ENCODE peak calls at places on chromosomes 3 and 15, in four cellular contexts. A is fibroblast of lung, E is astrocyte of the spinal cord, X is GM13976. G is an unnamed sample.

GRCh38 chr3:37214076-37214475 is 39.7 kb upstream of the LRRFIP2 start:
- DNase-seq in X (no peak), A (no peak), E (no peak), G (peak)

GRCh38 chr15:83288381-83288801 is 3.9 kb upstream of the BNC1 start:
- DNase-seq in X (no peak), A (no peak), E (no peak), G (no peak)

GRCh38 chr3:44981220-44981619 is 5.2 kb downstream of the EXOSC7 start:
- DNase-seq in A (peak), E (no peak), X (no peak), G (no peak)

GRCh38 chr3:14548321-14548729 is 8.2 kb upstream of the GRIP2 start:
- DNase-seq in A (peak), E (peak), X (peak), G (peak)

GRCh38 chr3:29275309-29275708 is 5.6 kb upstream of the RBMS3 start:
- DNase-seq in A (peak), X (no peak), E (peak), G (no peak)

GRCh38 chr3:141797167-141797773 is 34.1 kb downstream of the GRK7 start:
- DNase-seq in A (peak), E (peak), X (peak), G (peak)

GRCh38 chr3:194269610-194270145 is 81.5 kb downstream of the CPN2 start:
- DNase-seq in X (peak), A (peak), E (peak), G (peak)

GRCh38 chr3:12155833-12156232 is 2.9 kb downstream of the TIMP4 start:
- DNase-seq in E (peak), A (peak), X (no peak), G (no peak)

GRCh38 chr15:74545061-74545460 is 4.0 kb downstream of the ARID3B start:
- DNase-seq in X (no peak), A (no peak), E (no peak), G (no peak)

GRCh38 chr15:74542192-74543042 is 1.4 kb downstream of the ARID3B start:
- DNase-seq in X (no peak), E (peak), A (no peak), G (no peak)

GRCh38 chr15:74543043-74543422 is 2.0 kb downstream of the ARID3B start:
- DNase-seq in A (no peak), E (no peak), X (no peak), G (no peak)

GRCh38 chr15:74541494-74542191 is 623 bp downstream of the ARID3B start:
- DNase-seq in E (peak), X (peak), A (peak), G (peak)

DNA sequence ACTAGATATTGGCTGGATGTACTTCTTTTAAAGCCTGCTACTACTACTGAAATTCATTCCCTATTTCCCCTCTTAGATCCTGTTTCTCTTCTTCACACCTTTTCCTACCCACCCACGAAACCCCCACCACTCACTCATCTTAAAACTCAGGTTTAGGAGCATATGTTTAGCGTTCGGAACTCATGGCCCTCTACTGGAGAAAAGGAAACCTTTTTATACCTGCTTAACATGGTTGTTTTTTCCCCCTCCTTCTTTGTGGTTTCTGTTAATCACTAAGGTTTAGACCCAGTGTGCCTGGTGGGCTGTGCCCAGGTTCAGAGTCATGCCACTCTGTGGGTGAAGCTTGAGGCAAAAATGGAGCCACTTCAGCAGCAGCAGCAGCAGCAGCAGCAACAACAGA is 2.6 kb downstream of the ARID3B start:
- DNase-seq in X (no peak), E (no peak), A (no peak), G (no peak)
- TF ChIP-seq CTCF in X (no peak), E (peak), A (no peak), G (no peak)

GRCh38 chr15:78811124-78811824 is at the start of gene ADAMTS7:
- DNase-seq in A (peak), X (peak), E (peak), G (peak)
- TF ChIP-seq CTCF in A (peak), X (peak), E (peak), G (peak)

DNA sequence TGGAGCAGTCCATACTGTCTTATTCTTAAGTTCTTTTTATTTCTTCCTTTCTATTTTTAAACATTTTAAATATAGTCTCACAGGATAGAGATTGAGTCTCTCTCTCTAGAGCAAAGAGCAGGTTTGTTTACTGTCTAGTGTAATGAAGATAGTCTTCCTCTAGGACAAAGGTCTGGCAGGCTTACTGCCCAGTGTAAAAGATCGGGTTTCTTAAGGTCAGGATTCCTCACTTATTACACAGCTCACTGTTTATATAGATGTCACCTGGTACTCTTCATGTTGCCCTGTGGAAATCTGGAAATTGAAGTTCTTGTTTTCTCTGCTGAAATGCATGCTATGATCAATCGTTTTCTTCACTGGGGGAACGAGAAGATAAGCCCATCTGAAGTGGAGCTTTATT is 76.0 kb downstream of the ZBBX start:
- DNase-seq in E (no peak), X (no peak), A (no peak), G (no peak)
- TF ChIP-seq CTCF in E (no peak), X (no peak), A (no peak), G (no peak)

GRCh38 chr15:40803688-40804087 is 3.2 kb upstream of the ZFYVE19 start:
- DNase-seq in X (no peak), A (no peak), E (no peak), G (no peak)
- TF ChIP-seq CTCF in X (no peak), A (no peak), E (no peak), G (no peak)

GRCh38 chr3:46861293-46861995 is 1.8 kb downstream of the MYL3 start:
- DNase-seq in A (no peak), E (no peak), X (no peak), G (peak)

GRCh38 chr3:46858996-46859710 is 4.1 kb downstream of the MYL3 start:
- DNase-seq in X (no peak), A (no peak), E (no peak), G (peak)

GRCh38 chr3:46862689-46863020 is 589 bp downstream of the MYL3 start:
- DNase-seq in E (no peak), A (no peak), X (no peak), G (peak)

GRCh38 chr3:46861996-46862688 is 1.1 kb downstream of the MYL3 start:
- DNase-seq in E (no peak), X (no peak), A (no peak), G (peak)

DNA sequence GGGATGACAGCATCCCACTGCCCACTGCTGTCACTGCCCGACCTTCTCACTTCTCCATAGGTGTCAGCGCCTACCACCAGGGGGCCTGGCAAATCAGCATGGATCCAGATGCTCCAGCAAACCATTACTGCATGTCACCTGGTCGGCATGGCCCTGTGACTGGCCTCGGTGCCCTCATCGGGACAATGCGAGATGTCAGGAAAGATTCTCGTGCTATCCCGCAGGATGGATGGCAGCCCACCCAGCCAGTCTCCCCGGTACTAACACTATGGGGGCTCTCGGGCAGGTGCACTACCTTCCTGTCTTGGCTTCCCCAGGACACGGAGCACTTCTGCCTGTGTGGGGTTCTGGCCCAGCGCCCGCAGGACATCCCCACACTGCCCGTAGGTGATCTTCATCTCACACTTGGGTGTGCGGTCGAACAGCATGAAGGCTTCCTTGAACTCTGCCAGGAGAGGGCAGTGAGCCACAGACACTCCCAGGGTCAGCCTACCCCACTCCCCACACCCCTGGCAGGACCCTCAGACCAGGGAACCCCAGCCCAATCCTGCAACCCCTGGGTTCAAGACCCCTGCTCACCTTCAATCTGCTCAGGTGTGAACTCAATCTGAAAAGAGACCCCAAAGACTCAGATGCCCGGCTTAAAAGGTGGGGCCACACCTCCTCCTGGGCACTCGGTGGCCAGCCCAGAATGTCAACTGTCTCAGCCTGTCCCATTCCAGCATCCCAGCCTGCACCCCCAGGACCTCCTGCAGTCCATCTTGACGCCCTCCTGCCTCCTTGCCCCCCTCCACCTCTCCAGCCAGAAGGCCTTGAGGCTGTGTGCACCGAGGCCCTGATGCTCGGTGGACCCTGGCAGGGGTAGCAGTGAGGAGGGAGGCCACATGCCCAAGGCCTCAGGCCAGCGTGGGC is 2.6 kb downstream of the MYL3 start:
- DNase-seq in A (no peak), X (no peak), E (no peak), G (peak)
- TF ChIP-seq CTCF in A (peak), X (peak), E (peak), G (peak)

DNA sequence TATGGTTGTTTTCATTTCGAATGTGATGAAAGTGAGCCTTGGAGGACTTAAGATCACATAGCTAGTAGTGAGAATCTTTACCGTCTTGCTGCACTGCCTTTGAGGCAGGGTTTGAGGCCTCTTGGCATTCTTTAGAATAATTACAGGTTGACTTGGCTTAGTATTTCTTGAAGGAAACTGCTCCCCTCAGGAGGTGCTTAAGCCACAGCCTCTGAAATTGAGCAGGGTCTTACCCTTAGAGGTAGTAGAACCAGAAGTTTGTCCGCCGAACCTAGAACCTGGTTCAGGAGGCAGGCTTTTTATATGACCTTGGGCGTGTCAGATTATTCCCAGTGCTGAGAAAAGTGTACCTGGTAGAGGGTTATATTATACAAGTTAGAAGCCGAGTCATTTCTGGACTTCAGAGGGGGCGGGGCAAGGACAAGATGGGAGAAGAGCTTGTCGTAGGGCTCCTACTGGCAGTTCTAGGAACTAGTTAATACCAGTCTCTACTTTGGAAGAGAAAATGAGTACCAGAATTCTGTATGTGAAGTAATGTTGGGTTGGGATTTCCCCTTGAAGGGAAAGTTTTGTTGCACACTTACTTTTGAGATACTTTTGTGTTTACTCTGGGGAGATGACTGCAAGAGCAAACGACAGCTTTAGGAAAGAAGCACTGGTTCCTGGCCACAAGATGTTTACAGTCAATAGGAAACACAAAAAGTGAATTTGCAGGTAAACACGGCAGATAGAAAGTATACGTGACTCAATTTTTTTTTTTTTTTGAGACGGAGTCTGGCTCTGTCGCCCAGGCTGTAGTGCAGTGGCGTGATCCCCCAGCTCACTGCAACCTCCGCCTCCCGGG is 1.3 kb downstream of the TFG start:
- DNase-seq in X (peak), A (peak), E (peak), G (peak)
- TF ChIP-seq CTCF in X (no peak), A (peak), E (peak), G (no peak)

DNA sequence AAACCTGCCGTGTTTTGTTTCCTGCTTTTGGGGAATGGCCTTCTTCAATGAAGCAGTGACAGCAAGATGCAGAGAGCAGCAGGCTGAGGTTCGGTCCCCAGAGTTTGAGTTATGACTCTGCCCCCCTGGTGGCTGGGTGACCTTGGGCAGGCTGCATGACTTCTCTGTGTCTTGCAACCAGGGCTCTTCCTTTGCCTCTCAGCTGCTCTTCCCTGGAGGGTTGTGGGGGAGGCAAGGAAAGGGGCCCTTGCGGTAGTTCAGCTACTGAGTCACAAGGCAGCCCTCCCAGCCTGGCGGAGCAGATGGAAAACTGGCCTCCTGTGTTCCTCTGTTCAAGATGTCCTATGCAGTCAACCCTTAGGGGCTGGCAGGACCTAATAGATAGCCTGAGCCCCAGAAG is 17.1 kb downstream of the CTXND1 start:
- DNase-seq in X (peak), E (no peak), A (peak), G (peak)
- TF ChIP-seq CTCF in X (peak), E (peak), A (peak), G (peak)

DNA sequence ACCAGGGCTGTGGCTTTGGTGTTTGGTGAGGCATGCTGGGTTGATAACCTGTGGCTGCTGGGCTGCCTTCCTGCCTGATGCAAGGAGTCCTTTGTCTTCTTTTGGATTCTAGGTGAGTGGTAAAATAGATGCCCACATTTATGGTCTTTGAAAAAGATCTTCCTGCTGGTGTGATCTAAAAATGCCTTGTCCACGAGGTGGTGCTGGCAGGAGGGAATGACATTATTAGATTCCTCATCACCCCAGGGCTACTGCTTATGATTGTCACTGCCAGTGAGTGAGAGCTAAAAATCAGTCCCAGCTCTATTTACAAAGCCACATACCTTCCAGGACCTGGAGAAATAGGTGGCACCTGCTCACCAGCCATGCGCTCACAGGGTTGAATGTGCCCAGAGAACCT is 355.5 kb upstream of the ROPN1 start:
- DNase-seq in X (no peak), E (no peak), A (no peak), G (no peak)
- TF ChIP-seq CTCF in X (no peak), E (no peak), A (no peak), G (no peak)

GRCh38 chr15:96345560-96346389 is 15.3 kb downstream of the NR2F2 start:
- DNase-seq in E (peak), A (peak), X (peak), G (peak)
- TF ChIP-seq CTCF in E (peak), A (peak), X (peak), G (peak)